ENCODE peak calls at places on chromosome 10, in five cellular contexts. One of them, this sample, is unnamed.

GRCh38 chr10:28981007-28981406 is 303.7 kb downstream of the BAMBI start:
- DNase-seq in sciatic nerve: no peak
- DNase-seq in stimulated activated naive CD4-positive, alpha-beta T cell treated with Interleukin-2 at 50 U/mL for 16 hours: no peak
- DNase-seq in kidney epithelial cell: no peak
- DNase-seq in NCI-H1092 treated with DMSO at 0.1 percent for 48 hours: no peak
- DNase-seq in this sample: no peak

GRCh38 chr10:31139497-31139896 is 107.8 kb upstream of the ZNF438 start:
- DNase-seq in sciatic nerve: no peak
- DNase-seq in stimulated activated naive CD4-positive, alpha-beta T cell treated with Interleukin-2 at 50 U/mL for 16 hours: no peak
- DNase-seq in kidney epithelial cell: no peak
- DNase-seq in NCI-H1092 treated with DMSO at 0.1 percent for 48 hours: no peak
- DNase-seq in this sample: no peak

GRCh38 chr10:116620423-116621400 is at the start of gene PNLIPRP2:
- DNase-seq in sciatic nerve: no peak
- DNase-seq in stimulated activated naive CD4-positive, alpha-beta T cell treated with Interleukin-2 at 50 U/mL for 16 hours: no peak
- DNase-seq in kidney epithelial cell: no peak
- DNase-seq in NCI-H1092 treated with DMSO at 0.1 percent for 48 hours: no peak
- DNase-seq in this sample: no peak

GRCh38 chr10:74684462-74684861 is 141.9 kb upstream of the KAT6B start:
- DNase-seq in sciatic nerve: no peak
- DNase-seq in stimulated activated naive CD4-positive, alpha-beta T cell treated with Interleukin-2 at 50 U/mL for 16 hours: no peak
- DNase-seq in kidney epithelial cell: no peak
- DNase-seq in NCI-H1092 treated with DMSO at 0.1 percent for 48 hours: no peak
- DNase-seq in this sample: no peak

GRCh38 chr10:47260505-47261111 is 39.4 kb upstream of the GDF10 start:
- DNase-seq in sciatic nerve: no peak
- DNase-seq in stimulated activated naive CD4-positive, alpha-beta T cell treated with Interleukin-2 at 50 U/mL for 16 hours: no peak
- DNase-seq in kidney epithelial cell: no peak
- DNase-seq in NCI-H1092 treated with DMSO at 0.1 percent for 48 hours: no peak
- DNase-seq in this sample: no peak

GRCh38 chr10:68954904-68955303 is 1.1 kb upstream of the DDX21 start:
- DNase-seq in sciatic nerve: no peak
- DNase-seq in stimulated activated naive CD4-positive, alpha-beta T cell treated with Interleukin-2 at 50 U/mL for 16 hours: no peak
- DNase-seq in kidney epithelial cell: no peak
- DNase-seq in NCI-H1092 treated with DMSO at 0.1 percent for 48 hours: no peak
- DNase-seq in this sample: no peak

GRCh38 chr10:92914478-92915066 is 66.3 kb downstream of the EXOC6 start:
- DNase-seq in sciatic nerve: no peak
- DNase-seq in stimulated activated naive CD4-positive, alpha-beta T cell treated with Interleukin-2 at 50 U/mL for 16 hours: peak
- DNase-seq in kidney epithelial cell: peak
- DNase-seq in NCI-H1092 treated with DMSO at 0.1 percent for 48 hours: peak
- DNase-seq in this sample: no peak

GRCh38 chr10:111100198-111100597 is 23.4 kb downstream of the ADRA2A start:
- DNase-seq in sciatic nerve: no peak
- DNase-seq in stimulated activated naive CD4-positive, alpha-beta T cell treated with Interleukin-2 at 50 U/mL for 16 hours: no peak
- DNase-seq in kidney epithelial cell: no peak
- DNase-seq in NCI-H1092 treated with DMSO at 0.1 percent for 48 hours: no peak
- DNase-seq in this sample: no peak

GRCh38 chr10:68871105-68871711 is 29.9 kb upstream of the DDX50 start:
- DNase-seq in sciatic nerve: no peak
- DNase-seq in stimulated activated naive CD4-positive, alpha-beta T cell treated with Interleukin-2 at 50 U/mL for 16 hours: no peak
- DNase-seq in kidney epithelial cell: peak
- DNase-seq in NCI-H1092 treated with DMSO at 0.1 percent for 48 hours: peak
- DNase-seq in this sample: peak

GRCh38 chr10:78543749-78544446 is 510.2 kb downstream of the RPS24 start:
- DNase-seq in sciatic nerve: peak
- DNase-seq in stimulated activated naive CD4-positive, alpha-beta T cell treated with Interleukin-2 at 50 U/mL for 16 hours: no peak
- DNase-seq in kidney epithelial cell: no peak
- DNase-seq in NCI-H1092 treated with DMSO at 0.1 percent for 48 hours: no peak
- DNase-seq in this sample: peak

GRCh38 chr10:19195698-19196097 is 147.1 kb downstream of the MALRD1 start:
- DNase-seq in sciatic nerve: no peak
- DNase-seq in stimulated activated naive CD4-positive, alpha-beta T cell treated with Interleukin-2 at 50 U/mL for 16 hours: no peak
- DNase-seq in kidney epithelial cell: no peak
- DNase-seq in NCI-H1092 treated with DMSO at 0.1 percent for 48 hours: no peak
- DNase-seq in this sample: no peak

GRCh38 chr10:107814865-107815487 is 650.5 kb upstream of the SORCS1 start:
- DNase-seq in sciatic nerve: peak
- DNase-seq in stimulated activated naive CD4-positive, alpha-beta T cell treated with Interleukin-2 at 50 U/mL for 16 hours: no peak
- DNase-seq in kidney epithelial cell: peak
- DNase-seq in NCI-H1092 treated with DMSO at 0.1 percent for 48 hours: no peak
- DNase-seq in this sample: peak

GRCh38 chr10:60943372-60944158 is 420 bp downstream of the RHOBTB1 start:
- DNase-seq in sciatic nerve: peak
- DNase-seq in stimulated activated naive CD4-positive, alpha-beta T cell treated with Interleukin-2 at 50 U/mL for 16 hours: no peak
- DNase-seq in kidney epithelial cell: no peak
- DNase-seq in NCI-H1092 treated with DMSO at 0.1 percent for 48 hours: peak
- DNase-seq in this sample: no peak

GRCh38 chr10:26486304-26486703 is 48.2 kb downstream of the APBB1IP start:
- DNase-seq in sciatic nerve: no peak
- DNase-seq in stimulated activated naive CD4-positive, alpha-beta T cell treated with Interleukin-2 at 50 U/mL for 16 hours: no peak
- DNase-seq in kidney epithelial cell: peak
- DNase-seq in NCI-H1092 treated with DMSO at 0.1 percent for 48 hours: no peak
- DNase-seq in this sample: peak

GRCh38 chr10:29084908-29085307 is 204.0 kb upstream of the LYZL1 start:
- DNase-seq in sciatic nerve: no peak
- DNase-seq in stimulated activated naive CD4-positive, alpha-beta T cell treated with Interleukin-2 at 50 U/mL for 16 hours: no peak
- DNase-seq in kidney epithelial cell: no peak
- DNase-seq in NCI-H1092 treated with DMSO at 0.1 percent for 48 hours: no peak
- DNase-seq in this sample: no peak

GRCh38 chr10:70551971-70552422 is 50.5 kb downstream of the PRF1 start:
- DNase-seq in sciatic nerve: no peak
- DNase-seq in stimulated activated naive CD4-positive, alpha-beta T cell treated with Interleukin-2 at 50 U/mL for 16 hours: no peak
- DNase-seq in kidney epithelial cell: peak
- DNase-seq in NCI-H1092 treated with DMSO at 0.1 percent for 48 hours: no peak
- DNase-seq in this sample: peak

GRCh38 chr10:72074413-72075183 is 13.8 kb downstream of the SPOCK2 start:
- DNase-seq in sciatic nerve: no peak
- DNase-seq in stimulated activated naive CD4-positive, alpha-beta T cell treated with Interleukin-2 at 50 U/mL for 16 hours: no peak
- DNase-seq in kidney epithelial cell: no peak
- DNase-seq in NCI-H1092 treated with DMSO at 0.1 percent for 48 hours: no peak
- DNase-seq in this sample: no peak

GRCh38 chr10:34567854-34568253 is 247.2 kb downstream of the PARD3 start:
- DNase-seq in sciatic nerve: no peak
- DNase-seq in stimulated activated naive CD4-positive, alpha-beta T cell treated with Interleukin-2 at 50 U/mL for 16 hours: no peak
- DNase-seq in kidney epithelial cell: no peak
- DNase-seq in NCI-H1092 treated with DMSO at 0.1 percent for 48 hours: no peak
- DNase-seq in this sample: no peak

GRCh38 chr10:84607523-84607922 is 279.1 kb downstream of the CCSER2 start:
- DNase-seq in sciatic nerve: no peak
- DNase-seq in stimulated activated naive CD4-positive, alpha-beta T cell treated with Interleukin-2 at 50 U/mL for 16 hours: no peak
- DNase-seq in kidney epithelial cell: no peak
- DNase-seq in NCI-H1092 treated with DMSO at 0.1 percent for 48 hours: peak
- DNase-seq in this sample: no peak

GRCh38 chr10:32384185-32384584 is 37.2 kb upstream of the EPC1 start:
- DNase-seq in sciatic nerve: no peak
- DNase-seq in stimulated activated naive CD4-positive, alpha-beta T cell treated with Interleukin-2 at 50 U/mL for 16 hours: no peak
- DNase-seq in kidney epithelial cell: no peak
- DNase-seq in NCI-H1092 treated with DMSO at 0.1 percent for 48 hours: no peak
- DNase-seq in this sample: no peak

GRCh38 chr10:77782328-77783061 is 144.1 kb downstream of the DLG5 start:
- DNase-seq in sciatic nerve: no peak
- DNase-seq in stimulated activated naive CD4-positive, alpha-beta T cell treated with Interleukin-2 at 50 U/mL for 16 hours: no peak
- DNase-seq in kidney epithelial cell: no peak
- DNase-seq in NCI-H1092 treated with DMSO at 0.1 percent for 48 hours: no peak
- DNase-seq in this sample: no peak

GRCh38 chr10:33109788-33110469 is 151.9 kb upstream of the ITGB1 start:
- DNase-seq in sciatic nerve: no peak
- DNase-seq in stimulated activated naive CD4-positive, alpha-beta T cell treated with Interleukin-2 at 50 U/mL for 16 hours: no peak
- DNase-seq in kidney epithelial cell: no peak
- DNase-seq in NCI-H1092 treated with DMSO at 0.1 percent for 48 hours: no peak
- DNase-seq in this sample: no peak

GRCh38 chr10:130757271-130757670 is 554.2 kb downstream of the TCERG1L start:
- DNase-seq in sciatic nerve: peak
- DNase-seq in stimulated activated naive CD4-positive, alpha-beta T cell treated with Interleukin-2 at 50 U/mL for 16 hours: no peak
- DNase-seq in kidney epithelial cell: no peak
- DNase-seq in NCI-H1092 treated with DMSO at 0.1 percent for 48 hours: no peak
- DNase-seq in this sample: no peak

GRCh38 chr10:24465899-24466615 is 257.1 kb downstream of the KIAA1217 start:
- DNase-seq in sciatic nerve: no peak
- DNase-seq in stimulated activated naive CD4-positive, alpha-beta T cell treated with Interleukin-2 at 50 U/mL for 16 hours: peak
- DNase-seq in kidney epithelial cell: peak
- DNase-seq in NCI-H1092 treated with DMSO at 0.1 percent for 48 hours: no peak
- DNase-seq in this sample: peak

GRCh38 chr10:66941491-66941890 is 15.7 kb downstream of the LRRTM3 start:
- DNase-seq in sciatic nerve: no peak
- DNase-seq in stimulated activated naive CD4-positive, alpha-beta T cell treated with Interleukin-2 at 50 U/mL for 16 hours: no peak
- DNase-seq in kidney epithelial cell: no peak
- DNase-seq in NCI-H1092 treated with DMSO at 0.1 percent for 48 hours: no peak
- DNase-seq in this sample: peak

GRCh38 chr10:99329238-99329890 is at the start of gene CNNM1:
- DNase-seq in sciatic nerve: no peak
- DNase-seq in stimulated activated naive CD4-positive, alpha-beta T cell treated with Interleukin-2 at 50 U/mL for 16 hours: no peak
- DNase-seq in kidney epithelial cell: no peak
- DNase-seq in NCI-H1092 treated with DMSO at 0.1 percent for 48 hours: peak
- DNase-seq in this sample: no peak

GRCh38 chr10:60236869-60237524 is 152.7 kb downstream of the ANK3 start:
- DNase-seq in sciatic nerve: no peak
- DNase-seq in stimulated activated naive CD4-positive, alpha-beta T cell treated with Interleukin-2 at 50 U/mL for 16 hours: no peak
- DNase-seq in kidney epithelial cell: no peak
- DNase-seq in NCI-H1092 treated with DMSO at 0.1 percent for 48 hours: no peak
- DNase-seq in this sample: no peak

GRCh38 chr10:86945361-86946214 is 11.8 kb downstream of the MMRN2 start:
- DNase-seq in sciatic nerve: no peak
- DNase-seq in stimulated activated naive CD4-positive, alpha-beta T cell treated with Interleukin-2 at 50 U/mL for 16 hours: no peak
- DNase-seq in kidney epithelial cell: no peak
- DNase-seq in NCI-H1092 treated with DMSO at 0.1 percent for 48 hours: peak
- DNase-seq in this sample: no peak

GRCh38 chr10:113753020-113753692 is 1.7 kb downstream of the PLEKHS1 start:
- DNase-seq in sciatic nerve: no peak
- DNase-seq in stimulated activated naive CD4-positive, alpha-beta T cell treated with Interleukin-2 at 50 U/mL for 16 hours: no peak
- DNase-seq in kidney epithelial cell: no peak
- DNase-seq in NCI-H1092 treated with DMSO at 0.1 percent for 48 hours: peak
- DNase-seq in this sample: no peak

GRCh38 chr10:121418126-121418777 is 180.0 kb downstream of the FGFR2 start:
- DNase-seq in sciatic nerve: no peak
- DNase-seq in stimulated activated naive CD4-positive, alpha-beta T cell treated with Interleukin-2 at 50 U/mL for 16 hours: no peak
- DNase-seq in kidney epithelial cell: no peak
- DNase-seq in NCI-H1092 treated with DMSO at 0.1 percent for 48 hours: no peak
- DNase-seq in this sample: no peak

GRCh38 chr10:124180947-124181549 is 87.7 kb upstream of the CHST15 start:
- DNase-seq in sciatic nerve: no peak
- DNase-seq in stimulated activated naive CD4-positive, alpha-beta T cell treated with Interleukin-2 at 50 U/mL for 16 hours: no peak
- DNase-seq in kidney epithelial cell: peak
- DNase-seq in NCI-H1092 treated with DMSO at 0.1 percent for 48 hours: no peak
- DNase-seq in this sample: no peak

GRCh38 chr10:61830072-61830845 is 71.2 kb upstream of the ARID5B start:
- DNase-seq in sciatic nerve: no peak
- DNase-seq in stimulated activated naive CD4-positive, alpha-beta T cell treated with Interleukin-2 at 50 U/mL for 16 hours: no peak
- DNase-seq in kidney epithelial cell: no peak
- DNase-seq in NCI-H1092 treated with DMSO at 0.1 percent for 48 hours: no peak
- DNase-seq in this sample: no peak

GRCh38 chr10:130301026-130301892 is 165.1 kb downstream of the GLRX3 start:
- DNase-seq in sciatic nerve: peak
- DNase-seq in stimulated activated naive CD4-positive, alpha-beta T cell treated with Interleukin-2 at 50 U/mL for 16 hours: peak
- DNase-seq in kidney epithelial cell: peak
- DNase-seq in NCI-H1092 treated with DMSO at 0.1 percent for 48 hours: peak
- DNase-seq in this sample: peak

GRCh38 chr10:5413012-5413938 is 918 bp downstream of the NET1 start:
- DNase-seq in sciatic nerve: no peak
- DNase-seq in stimulated activated naive CD4-positive, alpha-beta T cell treated with Interleukin-2 at 50 U/mL for 16 hours: no peak
- DNase-seq in kidney epithelial cell: peak
- DNase-seq in NCI-H1092 treated with DMSO at 0.1 percent for 48 hours: peak
- DNase-seq in this sample: peak

GRCh38 chr10:112763916-112764520 is 186.0 kb upstream of the TCF7L2 start:
- DNase-seq in sciatic nerve: no peak
- DNase-seq in stimulated activated naive CD4-positive, alpha-beta T cell treated with Interleukin-2 at 50 U/mL for 16 hours: no peak
- DNase-seq in kidney epithelial cell: no peak
- DNase-seq in NCI-H1092 treated with DMSO at 0.1 percent for 48 hours: no peak
- DNase-seq in this sample: peak

GRCh38 chr10:80429521-80429966 is 21.2 kb downstream of the PRXL2A start:
- DNase-seq in sciatic nerve: no peak
- DNase-seq in stimulated activated naive CD4-positive, alpha-beta T cell treated with Interleukin-2 at 50 U/mL for 16 hours: no peak
- DNase-seq in kidney epithelial cell: no peak
- DNase-seq in NCI-H1092 treated with DMSO at 0.1 percent for 48 hours: no peak
- DNase-seq in this sample: no peak

GRCh38 chr10:124732931-124733536 is 11.1 kb downstream of the FAM53B start:
- DNase-seq in sciatic nerve: peak
- DNase-seq in stimulated activated naive CD4-positive, alpha-beta T cell treated with Interleukin-2 at 50 U/mL for 16 hours: peak
- DNase-seq in kidney epithelial cell: no peak
- DNase-seq in NCI-H1092 treated with DMSO at 0.1 percent for 48 hours: no peak
- DNase-seq in this sample: no peak